ENCODE peak calls at places on chromosomes 12 and 14, in seven cellular contexts. Z is NB4, N is pancreas, P is fibroblast of pulmonary artery, A is cardiac fibroblast, F is mucosa of descending colon, D is SK-N-SH. K is an unnamed sample.

GRCh38 chr14:24665440-24665991 is 31.5 kb upstream of the GZMB start:
- DNase-seq in Z (peak), N (no peak), P (no peak), A (no peak), F (no peak), D (no peak), K (no peak)

GRCh38 chr14:105474478-105475268 is at the start of gene CRIP2:
- DNase-seq in Z (no peak), N (no peak), P (peak), A (peak), F (peak), D (peak), K (no peak)

GRCh38 chr12:54723653-54724256 is 75.6 kb upstream of the DCD start:
- DNase-seq in Z (peak), N (no peak), P (peak), A (peak), F (peak), D (no peak), K (no peak)

GRCh38 chr14:99513946-99514551 is 32.8 kb downstream of the CCNK start:
- DNase-seq in Z (no peak), N (no peak), P (no peak), A (no peak), F (no peak), D (peak), K (no peak)

GRCh38 chr12:94971923-94972322 is 31.6 kb downstream of the NDUFA12 start:
- DNase-seq in Z (no peak), N (no peak), P (no peak), A (no peak), F (no peak), D (no peak), K (no peak)

GRCh38 chr14:65186951-65187350 is 84.6 kb upstream of the MAX start:
- DNase-seq in Z (no peak), N (no peak), P (no peak), A (no peak), F (no peak), D (no peak), K (no peak)

GRCh38 chr14:105742531-105742848 is 216.1 kb downstream of the TMEM121 start:
- DNase-seq in Z (no peak), N (no peak), P (no peak), A (no peak), F (no peak), D (no peak), K (no peak)

GRCh38 chr12:57765698-57766463 is 997 bp downstream of the CYP27B1 start:
- DNase-seq in Z (no peak), N (peak), P (no peak), A (no peak), F (no peak), D (peak), K (peak)

GRCh38 chr14:93949511-93950075 is 22.4 kb downstream of the FAM181A start:
- DNase-seq in Z (no peak), N (no peak), P (no peak), A (no peak), F (no peak), D (no peak), K (no peak)

GRCh38 chr14:96130854-96131253 is 73.8 kb upstream of the BDKRB2 start:
- DNase-seq in Z (no peak), N (no peak), P (peak), A (peak), F (no peak), D (no peak), K (no peak)

GRCh38 chr12:57606821-57607220 is 2.2 kb downstream of the DTX3 start:
- DNase-seq in Z (no peak), N (no peak), P (no peak), A (no peak), F (no peak), D (no peak), K (no peak)

GRCh38 chr14:58787601-58788000 is 149.8 kb downstream of the DACT1 start:
- DNase-seq in Z (no peak), N (no peak), P (no peak), A (no peak), F (no peak), D (no peak), K (no peak)

GRCh38 chr14:29953501-29953900 is 25.9 kb upstream of the PRKD1 start:
- DNase-seq in Z (no peak), N (no peak), P (no peak), A (no peak), F (no peak), D (no peak), K (no peak)

GRCh38 chr14:94888108-94888507 is 118.2 kb upstream of the GSC start:
- DNase-seq in Z (no peak), N (peak), P (no peak), A (no peak), F (peak), D (no peak), K (no peak)

GRCh38 chr14:40368314-40368713 is 936.1 kb upstream of the FBXO33 start:
- DNase-seq in Z (no peak), N (no peak), P (no peak), A (no peak), F (no peak), D (no peak), K (no peak)

GRCh38 chr14:40371011-40371410 is 938.8 kb upstream of the FBXO33 start:
- DNase-seq in Z (no peak), N (no peak), P (no peak), A (no peak), F (no peak), D (no peak), K (no peak)

DNA sequence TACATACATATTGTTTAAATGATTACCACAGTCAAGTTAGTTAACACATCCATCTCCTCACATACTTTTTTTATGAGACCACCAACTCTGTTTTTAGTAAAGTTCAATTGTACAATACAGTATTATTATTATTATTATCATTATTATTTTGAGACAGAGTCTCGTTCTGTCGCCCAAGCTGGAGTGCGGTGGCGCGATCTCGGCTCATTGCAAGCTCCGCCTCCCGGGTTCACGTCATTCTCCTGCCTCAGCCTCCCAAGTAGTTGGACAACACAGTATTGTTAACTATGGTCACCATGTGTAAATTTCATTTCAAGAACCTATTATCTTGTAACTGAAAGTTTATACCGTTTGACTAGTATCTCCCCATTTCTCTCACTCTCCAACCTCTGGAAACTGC is 942.0 kb upstream of the FBXO33 start:
- DNase-seq in Z (no peak), N (no peak), P (no peak), A (no peak), F (no peak), D (no peak), K (no peak)
- H3K4me3 ChIP-seq in Z (no peak), N (no peak), P (no peak), A (no peak), F (no peak), D (no peak), K (no peak)

GRCh38 chr14:103697196-103697595 is 18.1 kb downstream of the XRCC3 start:
- DNase-seq in Z (no peak), N (no peak), P (no peak), A (no peak), F (no peak), D (no peak), K (no peak)

GRCh38 chr14:103699261-103699661 is 16.0 kb downstream of the XRCC3 start:
- DNase-seq in Z (no peak), N (no peak), P (no peak), A (no peak), F (no peak), D (no peak), K (no peak)

GRCh38 chr14:103696466-103697071 is 18.7 kb downstream of the XRCC3 start:
- DNase-seq in Z (no peak), N (no peak), P (peak), A (peak), F (no peak), D (no peak), K (no peak)

GRCh38 chr14:103698380-103699260 is 16.6 kb downstream of the XRCC3 start:
- DNase-seq in Z (no peak), N (peak), P (no peak), A (no peak), F (peak), D (no peak), K (no peak)

DNA sequence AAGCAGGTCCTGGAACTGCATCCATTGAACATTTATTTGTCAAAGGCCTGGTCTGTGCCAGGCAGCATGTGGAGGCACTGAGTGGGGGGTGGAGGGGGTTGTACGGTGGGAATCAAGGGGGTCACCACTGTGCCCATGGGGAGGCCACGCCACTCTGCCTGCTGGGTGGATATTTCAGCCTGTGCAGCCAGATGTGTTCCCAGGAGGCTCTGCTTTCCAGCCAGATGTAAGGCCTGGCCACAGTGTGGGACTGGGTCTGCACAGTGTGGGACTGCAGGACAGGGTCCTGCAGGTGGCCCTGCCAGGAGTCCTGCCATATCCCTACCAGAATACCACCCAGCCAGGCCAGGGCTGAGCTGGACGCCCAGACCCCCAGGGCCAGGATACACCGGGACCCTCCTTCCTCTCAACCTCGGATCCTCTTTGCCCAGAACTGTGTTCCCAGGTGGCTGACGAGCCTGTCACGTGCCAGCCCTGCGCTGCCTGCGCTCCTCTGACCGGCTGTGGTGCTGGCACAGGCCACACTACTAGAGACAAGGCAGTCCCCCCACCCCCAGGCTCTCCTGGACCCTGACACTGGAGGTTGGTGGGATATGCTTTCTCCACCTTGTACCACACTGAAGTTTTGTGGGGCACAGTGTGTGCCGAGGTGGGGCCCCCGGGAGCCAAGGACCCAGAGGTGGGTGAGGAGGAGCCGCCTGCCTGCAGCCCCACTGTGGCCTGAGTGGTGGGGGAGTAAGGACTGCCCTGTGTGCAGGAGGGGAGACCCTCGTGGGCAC is 17.5 kb downstream of the XRCC3 start:
- DNase-seq in Z (no peak), N (no peak), P (no peak), A (no peak), F (no peak), D (no peak), K (no peak)
- H3K4me3 ChIP-seq in Z (no peak), N (no peak), P (no peak), A (no peak), F (no peak), D (no peak), K (no peak)

GRCh38 chr12:127381043-127381668 is 885.8 kb upstream of the TMEM132C start:
- DNase-seq in Z (peak), N (no peak), P (peak), A (peak), F (peak), D (peak), K (peak)
- H3K4me3 ChIP-seq in Z (no peak), N (no peak), P (peak), A (no peak), F (no peak), D (peak), K (no peak)

GRCh38 chr12:14981049-14981448 is 8.2 kb downstream of the PDE6H start:
- DNase-seq in Z (peak), N (no peak), P (no peak), A (no peak), F (no peak), D (no peak), K (no peak)

GRCh38 chr12:14984036-14984435 is 11.2 kb downstream of the PDE6H start:
- DNase-seq in Z (no peak), N (no peak), P (no peak), A (no peak), F (no peak), D (no peak), K (no peak)

GRCh38 chr12:14986449-14986848 is 13.6 kb downstream of the PDE6H start:
- DNase-seq in Z (no peak), N (no peak), P (no peak), A (no peak), F (no peak), D (no peak), K (no peak)

GRCh38 chr12:14982562-14982961 is 9.7 kb downstream of the PDE6H start:
- DNase-seq in Z (peak), N (no peak), P (peak), A (peak), F (no peak), D (no peak), K (no peak)

DNA sequence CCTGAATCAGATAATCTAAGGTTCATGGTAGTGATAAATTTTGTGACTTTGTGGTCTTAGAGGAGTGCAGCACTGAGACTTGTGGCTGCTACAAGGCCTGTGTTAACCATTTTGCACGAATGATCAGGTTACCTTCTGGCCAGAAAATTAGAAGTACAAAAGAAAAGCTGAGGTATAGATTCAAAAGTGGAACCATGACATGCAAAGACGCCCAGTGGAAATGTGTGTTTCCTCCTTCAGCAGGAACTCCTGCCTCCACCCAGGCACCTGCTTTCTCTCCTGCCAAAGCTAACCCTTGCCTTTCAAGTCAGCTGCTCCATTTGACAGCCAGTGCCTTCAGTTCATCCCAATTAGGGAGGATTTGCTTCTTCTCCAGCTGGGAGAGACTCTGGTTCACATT is 10.1 kb downstream of the PDE6H start:
- DNase-seq in Z (peak), N (no peak), P (no peak), A (no peak), F (no peak), D (no peak), K (no peak)
- H3K4me3 ChIP-seq in Z (no peak), N (no peak), P (no peak), A (no peak), F (no peak), D (no peak), K (no peak)

GRCh38 chr12:92138144-92138543 is 7.5 kb downstream of the BTG1 start:
- DNase-seq in Z (no peak), N (no peak), P (no peak), A (no peak), F (no peak), D (no peak), K (no peak)

GRCh38 chr12:92140919-92141536 is 4.6 kb downstream of the BTG1 start:
- DNase-seq in Z (no peak), N (no peak), P (no peak), A (no peak), F (no peak), D (no peak), K (no peak)

GRCh38 chr12:92139634-92140555 is 5.8 kb downstream of the BTG1 start:
- DNase-seq in Z (no peak), N (no peak), P (no peak), A (no peak), F (no peak), D (no peak), K (no peak)

GRCh38 chr12:92136883-92137582 is 8.6 kb downstream of the BTG1 start:
- DNase-seq in Z (peak), N (no peak), P (peak), A (peak), F (no peak), D (no peak), K (no peak)

GRCh38 chr12:92138626-92139025 is 7.0 kb downstream of the BTG1 start:
- DNase-seq in Z (no peak), N (no peak), P (no peak), A (no peak), F (no peak), D (no peak), K (no peak)
- H3K4me3 ChIP-seq in Z (peak), N (no peak), P (no peak), A (no peak), F (no peak), D (peak), K (no peak)

K was measured in Caco-2.